ENCODE peak calls at places on chromosomes 3 and 15, in eight cellular contexts. Y is cardiac fibroblast, M is breast epithelium, F is skeletal muscle cell, X is mucosa of descending colon, B is spleen, J is AG09309, O is lower leg skin. H is an unnamed sample.

GRCh38 chr3:13009132-13009945 is 63.9 kb downstream of the IQSEC1 start:
- DNase-seq in Y (no peak), J (no peak), B (peak), F (no peak), M (no peak), X (peak), O (peak), H (peak)

GRCh38 chr3:47016934-47017435 is 37.5 kb downstream of the NBEAL2 start:
- DNase-seq in F (peak), O (no peak), X (no peak), B (no peak), J (peak), Y (peak), M (no peak), H (no peak)

GRCh38 chr3:160413613-160414248 is 14.3 kb downstream of the SMC4 start:
- DNase-seq in M (no peak), X (no peak), Y (peak), O (peak), J (peak), F (peak), B (peak), H (no peak)

GRCh38 chr15:39756806-39757522 is 25.7 kb downstream of the FSIP1 start:
- DNase-seq in J (peak), O (no peak), M (no peak), X (no peak), Y (peak), F (peak), B (no peak), H (no peak)

GRCh38 chr3:87350367-87351199 is 74.2 kb upstream of the POU1F1 start:
- DNase-seq in M (no peak), F (peak), Y (peak), O (no peak), J (peak), X (no peak), B (no peak), H (no peak)

GRCh38 chr15:69032703-69033373 is 18.3 kb downstream of the NOX5 start:
- DNase-seq in Y (no peak), X (no peak), J (no peak), B (no peak), O (no peak), F (no peak), M (no peak), H (no peak)

GRCh38 chr3:172542089-172542488 is 18.9 kb upstream of the TNFSF10 start:
- DNase-seq in Y (no peak), F (no peak), J (no peak), X (no peak), M (no peak), B (no peak), O (no peak), H (no peak)

GRCh38 chr15:49273734-49274318 is 103.8 kb downstream of the GALK2 start:
- DNase-seq in M (no peak), O (no peak), B (no peak), X (no peak), J (no peak), F (no peak), Y (peak), H (no peak)

GRCh38 chr3:141979050-141979671 is 102.7 kb downstream of the ATP1B3 start:
- DNase-seq in F (peak), J (peak), B (no peak), X (no peak), O (no peak), M (no peak), Y (peak), H (no peak)

GRCh38 chr15:92051726-92052125 is 198.2 kb downstream of the SLCO3A1 start:
- DNase-seq in B (no peak), X (no peak), O (no peak), J (no peak), Y (no peak), F (no peak), M (no peak), H (no peak)

GRCh38 chr3:130259170-130259874 is 86.2 kb upstream of the COL6A5 start:
- DNase-seq in X (no peak), Y (peak), J (no peak), F (no peak), M (no peak), O (no peak), B (no peak), H (no peak)

GRCh38 chr15:50697109-50697797 is 10.7 kb upstream of the TRPM7 start:
- DNase-seq in O (no peak), X (no peak), Y (no peak), J (no peak), M (no peak), B (no peak), F (no peak), H (no peak)

GRCh38 chr3:62127116-62127515 is 246.2 kb downstream of the FEZF2 start:
- DNase-seq in F (no peak), X (no peak), M (no peak), J (no peak), B (no peak), Y (no peak), O (no peak), H (no peak)

GRCh38 chr3:114745322-114746240 is 401.5 kb downstream of the ZBTB20 start:
- DNase-seq in X (no peak), J (peak), F (peak), Y (peak), B (no peak), M (no peak), O (peak), H (no peak)

GRCh38 chr3:138361193-138361525 is 12.8 kb downstream of the MRAS start:
- DNase-seq in Y (no peak), F (no peak), M (no peak), O (no peak), J (no peak), X (no peak), B (no peak), H (no peak)

GRCh38 chr15:52728899-52729298 is 49.7 kb upstream of the ATOSA start:
- DNase-seq in B (no peak), J (peak), X (no peak), M (no peak), Y (peak), F (no peak), O (no peak), H (no peak)

GRCh38 chr3:164208026-164208425 is 870.3 kb downstream of the SI start:
- DNase-seq in F (no peak), Y (no peak), X (no peak), B (no peak), O (no peak), M (no peak), J (no peak), H (no peak)

GRCh38 chr3:164208846-164209245 is 869.5 kb downstream of the SI start:
- DNase-seq in F (no peak), J (no peak), B (no peak), Y (peak), M (no peak), O (no peak), X (no peak), H (no peak)
- H3K4me3 ChIP-seq in F (no peak), J (no peak), B (no peak), Y (no peak), M (no peak), O (no peak), X (no peak), H (no peak)

GRCh38 chr3:197752107-197752506 is 2.4 kb downstream of the FYTTD1 start:
- DNase-seq in O (no peak), B (no peak), Y (no peak), J (no peak), F (no peak), X (no peak), M (no peak), H (no peak)
- H3K4me3 ChIP-seq in O (no peak), B (peak), Y (no peak), J (no peak), F (no peak), X (no peak), M (peak), H (peak)

GRCh38 chr3:112333002-112333385 is at the start of gene CD200:
- DNase-seq in X (peak), Y (peak), B (peak), F (no peak), J (no peak), O (no peak), M (peak), H (peak)
- H3K4me3 ChIP-seq in X (peak), Y (peak), B (peak), F (peak), J (peak), O (peak), M (peak), H (peak)

GRCh38 chr15:42273099-42273899 is at the start of the genes GANC and TMEM87A:
- DNase-seq in B (peak), F (peak), M (peak), X (peak), J (peak), O (peak), Y (peak), H (peak)

GRCh38 chr15:42267286-42267685 is 5.7 kb upstream of the GANC start:
- DNase-seq in M (no peak), F (no peak), O (no peak), Y (peak), J (no peak), B (no peak), X (no peak), H (no peak)

GRCh38 chr15:42272768-42273098 is 268 bp upstream of the GANC start:
- DNase-seq in M (no peak), Y (no peak), B (no peak), O (no peak), X (no peak), J (no peak), F (no peak), H (no peak)

GRCh38 chr15:42270996-42271395 is 2.0 kb upstream of the GANC start:
- DNase-seq in B (no peak), M (no peak), F (no peak), J (no peak), Y (no peak), X (no peak), O (no peak), H (no peak)

DNA sequence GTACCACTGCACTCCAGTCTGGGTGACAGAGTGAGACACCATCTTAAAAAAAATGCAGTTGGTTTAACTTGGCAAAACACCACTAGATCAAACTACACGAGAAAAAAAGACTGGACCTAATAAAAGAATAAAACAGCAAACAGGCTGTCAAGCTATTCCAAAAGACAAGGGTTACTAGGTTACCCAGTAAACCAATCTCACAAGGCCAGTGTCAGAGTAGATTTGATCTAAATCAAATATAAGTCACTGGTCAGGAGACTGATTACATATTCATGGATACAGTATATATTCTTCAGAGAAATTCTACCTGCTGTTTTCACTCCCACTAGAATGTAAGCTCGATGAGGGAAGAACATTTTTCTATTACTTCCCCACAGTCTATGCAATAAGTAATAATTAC is 2.5 kb upstream of the GANC start:
- DNase-seq in F (no peak), Y (no peak), M (no peak), X (no peak), O (no peak), B (no peak), J (no peak), H (no peak)
- H3K4me3 ChIP-seq in F (no peak), Y (no peak), M (peak), X (no peak), O (no peak), B (no peak), J (no peak), H (peak)

GRCh38 chr3:25665646-25666136 is 984 bp upstream of the TOP2B start:
- DNase-seq in M (no peak), F (no peak), O (no peak), X (no peak), B (no peak), J (no peak), Y (no peak), H (no peak)
- H3K4me3 ChIP-seq in M (peak), F (peak), O (no peak), X (no peak), B (peak), J (no peak), Y (peak), H (peak)

DNA sequence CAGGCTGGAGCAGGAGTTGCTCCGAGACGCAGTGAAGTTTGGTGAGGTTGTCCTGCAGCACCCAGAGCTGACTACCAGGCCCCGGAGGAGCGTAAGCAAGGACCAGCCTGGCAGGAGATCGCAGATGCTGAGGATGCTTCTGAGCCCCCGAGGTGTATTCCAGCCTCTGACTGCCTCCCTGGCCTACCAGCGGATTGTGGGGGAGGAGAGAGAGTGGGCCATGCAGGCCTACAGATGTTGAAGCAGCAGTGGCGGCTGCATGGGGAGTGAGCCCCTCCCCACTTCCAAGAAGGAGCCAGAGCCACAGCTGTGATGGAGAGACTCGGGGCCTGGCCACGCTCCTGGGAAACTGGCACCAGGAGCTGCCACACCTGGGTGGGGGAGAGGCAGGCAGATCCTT is 302.5 kb upstream of the PROK2 start:
- DNase-seq in J (no peak), M (no peak), X (no peak), Y (no peak), B (no peak), O (no peak), F (no peak), H (no peak)
- H3K4me3 ChIP-seq in J (no peak), M (no peak), X (no peak), Y (no peak), B (no peak), O (no peak), F (no peak), H (no peak)

GRCh38 chr15:48177875-48178611 is at the start of gene MYEF2:
- DNase-seq in O (no peak), M (peak), X (peak), F (peak), Y (peak), J (no peak), B (peak), H (peak)

GRCh38 chr15:48177383-48177874 is 666 bp downstream of the MYEF2 start:
- DNase-seq in M (no peak), Y (peak), F (peak), B (no peak), X (no peak), O (no peak), J (no peak), H (no peak)

GRCh38 chr15:48176957-48177356 is 1.1 kb downstream of the MYEF2 start:
- DNase-seq in X (no peak), M (no peak), F (no peak), O (no peak), B (no peak), J (no peak), Y (no peak), H (no peak)

GRCh38 chr15:48175126-48175525 is 3.0 kb downstream of the MYEF2 start:
- DNase-seq in J (no peak), O (no peak), F (no peak), B (no peak), M (no peak), X (no peak), Y (no peak), H (no peak)

DNA sequence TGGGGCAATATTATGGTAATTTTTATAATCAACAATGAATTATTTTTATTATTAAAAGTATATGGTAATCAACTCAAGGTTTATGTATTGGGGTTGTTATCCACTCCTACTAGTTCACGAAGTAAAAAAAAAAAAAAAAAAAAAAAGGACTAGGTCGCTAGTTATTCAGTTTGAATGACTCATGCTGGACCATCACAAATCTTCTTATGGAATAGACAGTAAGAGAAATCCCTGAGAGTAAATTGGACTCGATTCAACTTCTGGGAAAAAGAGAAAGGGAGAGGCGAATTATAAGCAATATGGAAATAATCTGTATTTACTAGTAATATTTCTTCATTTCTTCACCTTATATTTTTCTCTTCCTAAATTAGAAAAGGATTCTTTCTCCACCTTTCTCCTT is 2.0 kb downstream of the MYEF2 start:
- DNase-seq in O (no peak), J (no peak), F (peak), Y (no peak), B (no peak), X (no peak), M (no peak), H (no peak)
- H3K4me3 ChIP-seq in O (no peak), J (no peak), F (no peak), Y (no peak), B (no peak), X (no peak), M (no peak), H (no peak)

H was measured in left lung.